ENCODE peak calls at places on chromosomes 6 and 20, in five cellular contexts. M is lung microvascular endothelial cell; Q is HTR-8/SVneo; B is activated T-helper 1 cell treated with anti-CD3 and anti-CD28 coated beads, Interleukin-12 subunit alpha, Interleukin-12 subunit beta, Interleukin-2, Interleukin-4 antibody, amounts not matched to agents 30 ng/mL and 10 ng/mL and 1 ng/mL, durations not matched to agents 14 hours and 24 hours and 36 hours; S is stimulated activated CD4-positive, alpha-beta T cell treated with anti-CD3 and anti-CD28 coated beads, Interleukin-12 subunit alpha, Interleukin-12 subunit beta, amount 100 ng/mL, for 48 hours. P is an unnamed sample.

GRCh38 chr20:39222102-39222501 is 260.0 kb downstream of the DHX35 start:
- DNase-seq in M (no peak), Q (no peak), B (no peak), S (no peak), P (no peak)

GRCh38 chr6:37546141-37546871 is 46.6 kb upstream of the CCDC167 start:
- DNase-seq in M (no peak), Q (peak), B (no peak), S (no peak), P (no peak)

GRCh38 chr20:4053516-4053919 is 38.2 kb upstream of the RNF24 start:
- DNase-seq in S (no peak), M (no peak), Q (no peak), B (no peak), P (no peak)

GRCh38 chr6:108946695-108947094 is 98.5 kb downstream of the ARMC2 start:
- DNase-seq in S (no peak), Q (no peak), B (no peak), M (no peak), P (no peak)

GRCh38 chr6:144722214-144722737 is 437.1 kb downstream of the UTRN start:
- DNase-seq in B (no peak), Q (no peak), S (no peak), M (no peak), P (no peak)

GRCh38 chr20:49717693-49718092 is 4.0 kb upstream of the B4GALT5 start:
- DNase-seq in S (no peak), B (no peak), M (peak), Q (no peak), P (no peak)

GRCh38 chr6:106728296-106728870 is 99.0 kb downstream of the QRSL1 start:
- DNase-seq in M (no peak), B (no peak), S (no peak), Q (no peak), P (no peak)

GRCh38 chr6:92667843-92668242 is 751.5 kb downstream of the EPHA7 start:
- DNase-seq in Q (no peak), M (no peak), S (no peak), B (no peak), P (no peak)

GRCh38 chr6:57147401-57147800 is 24.7 kb upstream of the BAG2 start:
- DNase-seq in S (no peak), B (no peak), M (no peak), Q (no peak), P (no peak)

GRCh38 chr20:35004051-35004725 is 48.5 kb downstream of the MYH7B start:
- DNase-seq in B (no peak), M (no peak), Q (no peak), S (no peak), P (peak)

GRCh38 chr20:45114465-45115385 is at the start of gene WFDC5:
- DNase-seq in M (no peak), S (no peak), B (no peak), Q (no peak), P (no peak)

GRCh38 chr6:139858444-139858843 is 484.0 kb upstream of the CITED2 start:
- DNase-seq in Q (no peak), B (no peak), M (no peak), S (no peak), P (no peak)

GRCh38 chr6:24990944-24991747 is 55.4 kb upstream of the RIPOR2 start:
- DNase-seq in M (no peak), B (no peak), S (no peak), Q (no peak), P (no peak)

GRCh38 chr6:24858154-24858801 is 59.6 kb upstream of the ARMH2 start:
- DNase-seq in B (peak), Q (no peak), M (no peak), S (no peak), P (no peak)

GRCh38 chr6:143911028-143911427 is 46.8 kb downstream of the ZC2HC1B start:
- DNase-seq in Q (no peak), S (no peak), B (no peak), M (no peak), P (no peak)

GRCh38 chr6:122452509-122452908 is 19.1 kb downstream of the SERINC1 start:
- DNase-seq in B (no peak), Q (no peak), S (no peak), M (no peak), P (no peak)

GRCh38 chr6:54366647-54367327 is 58.5 kb downstream of the TINAG start:
- DNase-seq in M (peak), S (no peak), Q (peak), B (no peak), P (no peak)

GRCh38 chr6:64926051-64926450 is 781.0 kb downstream of the EYS start:
- DNase-seq in Q (peak), S (no peak), M (no peak), B (no peak), P (no peak)

GRCh38 chr6:159623156-159623555 is 69.9 kb downstream of the SOD2 start:
- DNase-seq in B (no peak), Q (no peak), M (no peak), S (no peak), P (no peak)

P was measured in chondrocyte.